ENCODE peak calls at places on chromosomes 13 and 19, in eight cellular contexts. One of them, this sample, is unnamed. For H3K4me1, the result is how much of the 10 kb centered on the place peaks cover.

GRCh38 chr13:112974676-112975075 is 5.7 kb downstream of the MCF2L start:
- DNase-seq in effector memory CD4-positive, alpha-beta T cell: no peak
- DNase-seq in CD8-positive, alpha-beta T cell: no peak
- DNase-seq in fibroblast of lung: no peak
- DNase-seq in heart right ventricle: no peak
- DNase-seq in thoracic aorta: no peak
- DNase-seq in testis: no peak
- DNase-seq in IMR-90: no peak
- DNase-seq in this sample: no peak

GRCh38 chr13:89925107-89925506 is 1422.4 kb upstream of the MIR17HG start:
- DNase-seq in heart right ventricle: no peak
- DNase-seq in thoracic aorta: no peak
- DNase-seq in testis: no peak
- DNase-seq in IMR-90: peak
- DNase-seq in effector memory CD4-positive, alpha-beta T cell: no peak
- DNase-seq in fibroblast of lung: peak
- DNase-seq in CD8-positive, alpha-beta T cell: no peak
- DNase-seq in this sample: no peak

GRCh38 chr13:107866007-107866665 is 349.2 kb downstream of the LIG4 start:
- DNase-seq in heart right ventricle: no peak
- DNase-seq in CD8-positive, alpha-beta T cell: no peak
- DNase-seq in IMR-90: peak
- DNase-seq in thoracic aorta: no peak
- DNase-seq in testis: peak
- DNase-seq in fibroblast of lung: no peak
- DNase-seq in effector memory CD4-positive, alpha-beta T cell: no peak
- DNase-seq in this sample: no peak

GRCh38 chr19:368624-369020 is 24.0 kb upstream of the MIER2 start:
- DNase-seq in testis: no peak
- DNase-seq in thoracic aorta: no peak
- DNase-seq in IMR-90: no peak
- DNase-seq in effector memory CD4-positive, alpha-beta T cell: no peak
- DNase-seq in CD8-positive, alpha-beta T cell: no peak
- DNase-seq in heart right ventricle: no peak
- DNase-seq in fibroblast of lung: no peak
- DNase-seq in this sample: no peak

GRCh38 chr19:45396389-45397260 is 8.2 kb downstream of the PPP1R13L start:
- DNase-seq in thoracic aorta: no peak
- DNase-seq in fibroblast of lung: no peak
- DNase-seq in testis: no peak
- DNase-seq in heart right ventricle: no peak
- DNase-seq in IMR-90: no peak
- DNase-seq in effector memory CD4-positive, alpha-beta T cell: no peak
- DNase-seq in CD8-positive, alpha-beta T cell: no peak
- DNase-seq in this sample: no peak

GRCh38 chr13:34277971-34278370 is 460.0 kb downstream of the RFC3 start:
- DNase-seq in fibroblast of lung: no peak
- DNase-seq in IMR-90: no peak
- DNase-seq in CD8-positive, alpha-beta T cell: no peak
- DNase-seq in thoracic aorta: no peak
- DNase-seq in heart right ventricle: no peak
- DNase-seq in testis: no peak
- DNase-seq in effector memory CD4-positive, alpha-beta T cell: no peak
- DNase-seq in this sample: no peak

GRCh38 chr19:50371914-50372475 is 4.3 kb upstream of the NR1H2 start:
- DNase-seq in IMR-90: no peak
- DNase-seq in fibroblast of lung: no peak
- DNase-seq in effector memory CD4-positive, alpha-beta T cell: no peak
- DNase-seq in testis: no peak
- DNase-seq in CD8-positive, alpha-beta T cell: no peak
- DNase-seq in thoracic aorta: no peak
- DNase-seq in heart right ventricle: no peak
- DNase-seq in this sample: no peak

GRCh38 chr19:3625996-3626472 is 556 bp downstream of the CACTIN start:
- DNase-seq in thoracic aorta: no peak
- DNase-seq in fibroblast of lung: no peak
- DNase-seq in CD8-positive, alpha-beta T cell: no peak
- DNase-seq in effector memory CD4-positive, alpha-beta T cell: no peak
- DNase-seq in IMR-90: no peak
- DNase-seq in testis: no peak
- DNase-seq in heart right ventricle: no peak
- DNase-seq in this sample: no peak

GRCh38 chr13:80141114-80141849 is 199.6 kb downstream of the SPRY2 start:
- DNase-seq in testis: peak
- DNase-seq in IMR-90: peak
- DNase-seq in CD8-positive, alpha-beta T cell: no peak
- DNase-seq in thoracic aorta: peak
- DNase-seq in heart right ventricle: peak
- DNase-seq in effector memory CD4-positive, alpha-beta T cell: no peak
- DNase-seq in fibroblast of lung: peak
- DNase-seq in this sample: no peak

GRCh38 chr19:49154279-49154678 is 917 bp downstream of the HRC start:
- DNase-seq in heart right ventricle: no peak
- DNase-seq in fibroblast of lung: no peak
- DNase-seq in CD8-positive, alpha-beta T cell: no peak
- DNase-seq in IMR-90: no peak
- DNase-seq in thoracic aorta: no peak
- DNase-seq in effector memory CD4-positive, alpha-beta T cell: no peak
- DNase-seq in testis: no peak
- DNase-seq in this sample: no peak

GRCh38 chr19:41870401-41870873 is 6.6 kb upstream of the CD79A start:
- DNase-seq in thoracic aorta: no peak
- DNase-seq in heart right ventricle: no peak
- DNase-seq in CD8-positive, alpha-beta T cell: no peak
- DNase-seq in testis: no peak
- DNase-seq in fibroblast of lung: peak
- DNase-seq in IMR-90: peak
- DNase-seq in effector memory CD4-positive, alpha-beta T cell: no peak
- DNase-seq in this sample: no peak

DNA sequence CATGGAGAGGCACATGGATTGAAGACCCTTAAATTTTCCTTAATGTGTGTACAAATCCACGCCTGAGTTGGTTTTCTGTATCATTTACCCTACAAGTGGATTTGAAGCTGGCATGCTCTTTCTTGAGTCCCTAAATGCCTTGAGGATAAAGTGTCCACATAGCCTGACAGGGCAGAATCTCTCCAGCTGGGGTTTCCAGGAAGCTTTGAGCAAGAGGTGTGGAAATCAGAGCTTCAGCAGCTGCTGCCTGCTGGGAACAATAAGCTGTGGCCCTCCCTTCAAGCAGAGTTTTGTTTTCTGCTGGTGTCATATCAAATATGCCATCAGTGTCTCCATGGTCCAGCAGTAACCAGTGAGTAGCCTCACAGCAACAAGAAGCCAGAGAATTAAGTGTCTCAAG is 120.3 kb upstream of the SERTM1 start:
- DNase-seq in IMR-90: no peak
- DNase-seq in fibroblast of lung: no peak
- DNase-seq in effector memory CD4-positive, alpha-beta T cell: no peak
- DNase-seq in CD8-positive, alpha-beta T cell: no peak
- DNase-seq in thoracic aorta: no peak
- DNase-seq in testis: no peak
- DNase-seq in heart right ventricle: no peak
- DNase-seq in this sample: no peak
- H3K27ac ChIP-seq in IMR-90: no peak
- H3K27ac ChIP-seq in fibroblast of lung: no peak
- H3K27ac ChIP-seq in effector memory CD4-positive, alpha-beta T cell: no peak
- H3K27ac ChIP-seq in CD8-positive, alpha-beta T cell: no peak
- H3K27ac ChIP-seq in thoracic aorta: no peak
- H3K27ac ChIP-seq in testis: no peak
- H3K27ac ChIP-seq in heart right ventricle: no peak
- H3K27ac ChIP-seq in this sample: no peak

DNA sequence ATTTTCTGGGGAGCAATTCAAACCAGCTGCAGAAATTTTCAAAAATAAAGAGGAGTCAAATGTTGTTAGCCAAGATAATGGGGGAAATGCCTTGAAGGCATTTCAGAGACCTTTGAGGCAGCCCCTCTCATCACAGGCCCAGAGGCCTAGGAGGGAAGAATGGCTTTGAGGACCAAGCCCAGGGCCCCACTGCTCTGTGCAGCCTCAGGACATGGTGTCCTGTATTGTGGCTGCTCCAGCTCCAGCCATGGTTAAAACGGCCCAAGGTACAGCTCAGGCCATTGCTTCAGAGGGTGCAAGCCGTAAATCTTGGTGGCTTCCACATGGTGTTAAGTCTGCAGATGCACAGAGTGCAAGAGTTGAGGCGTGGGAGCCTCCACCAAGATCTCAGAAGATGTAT is 32.1 kb downstream of the NEK5 start:
- DNase-seq in heart right ventricle: no peak
- DNase-seq in IMR-90: no peak
- DNase-seq in thoracic aorta: no peak
- DNase-seq in effector memory CD4-positive, alpha-beta T cell: no peak
- DNase-seq in testis: no peak
- DNase-seq in CD8-positive, alpha-beta T cell: no peak
- DNase-seq in fibroblast of lung: no peak
- DNase-seq in this sample: no peak
- H3K4me1 ChIP-seq in heart right ventricle: under half
- H3K4me1 ChIP-seq in IMR-90: under half
- H3K4me1 ChIP-seq in thoracic aorta: under half
- H3K4me1 ChIP-seq in effector memory CD4-positive, alpha-beta T cell: under half
- H3K4me1 ChIP-seq in testis: under half
- H3K4me1 ChIP-seq in CD8-positive, alpha-beta T cell: under half
- H3K4me1 ChIP-seq in fibroblast of lung: under half
- H3K4me1 ChIP-seq in this sample: under half

GRCh38 chr13:20422362-20422761 is 103.3 kb downstream of the CRYL1 start:
- DNase-seq in effector memory CD4-positive, alpha-beta T cell: no peak
- DNase-seq in heart right ventricle: no peak
- DNase-seq in testis: no peak
- DNase-seq in fibroblast of lung: no peak
- DNase-seq in thoracic aorta: no peak
- DNase-seq in CD8-positive, alpha-beta T cell: peak
- DNase-seq in IMR-90: no peak
- DNase-seq in this sample: no peak

GRCh38 chr13:20425819-20426219 is 99.8 kb downstream of the CRYL1 start:
- DNase-seq in effector memory CD4-positive, alpha-beta T cell: no peak
- DNase-seq in fibroblast of lung: no peak
- DNase-seq in IMR-90: no peak
- DNase-seq in heart right ventricle: no peak
- DNase-seq in thoracic aorta: no peak
- DNase-seq in testis: no peak
- DNase-seq in CD8-positive, alpha-beta T cell: no peak
- DNase-seq in this sample: no peak

GRCh38 chr13:20426766-20427448 is 98.8 kb downstream of the CRYL1 start:
- DNase-seq in effector memory CD4-positive, alpha-beta T cell: no peak
- DNase-seq in testis: no peak
- DNase-seq in IMR-90: peak
- DNase-seq in CD8-positive, alpha-beta T cell: no peak
- DNase-seq in heart right ventricle: no peak
- DNase-seq in fibroblast of lung: peak
- DNase-seq in thoracic aorta: no peak
- DNase-seq in this sample: no peak

GRCh38 chr13:20424959-20425358 is 100.7 kb downstream of the CRYL1 start:
- DNase-seq in effector memory CD4-positive, alpha-beta T cell: no peak
- DNase-seq in fibroblast of lung: peak
- DNase-seq in thoracic aorta: no peak
- DNase-seq in heart right ventricle: no peak
- DNase-seq in CD8-positive, alpha-beta T cell: no peak
- DNase-seq in testis: no peak
- DNase-seq in IMR-90: no peak
- DNase-seq in this sample: no peak

GRCh38 chr13:20424559-20424852 is 101.2 kb downstream of the CRYL1 start:
- DNase-seq in heart right ventricle: no peak
- DNase-seq in fibroblast of lung: no peak
- DNase-seq in IMR-90: no peak
- DNase-seq in effector memory CD4-positive, alpha-beta T cell: no peak
- DNase-seq in thoracic aorta: no peak
- DNase-seq in testis: no peak
- DNase-seq in CD8-positive, alpha-beta T cell: no peak
- DNase-seq in this sample: no peak
- H3K27ac ChIP-seq in heart right ventricle: peak
- H3K27ac ChIP-seq in fibroblast of lung: no peak
- H3K27ac ChIP-seq in IMR-90: no peak
- H3K27ac ChIP-seq in effector memory CD4-positive, alpha-beta T cell: no peak
- H3K27ac ChIP-seq in thoracic aorta: no peak
- H3K27ac ChIP-seq in testis: peak
- H3K27ac ChIP-seq in CD8-positive, alpha-beta T cell: no peak
- H3K27ac ChIP-seq in this sample: no peak

GRCh38 chr19:13162749-13163608 is 12.8 kb downstream of the IER2 start:
- DNase-seq in heart right ventricle: peak
- DNase-seq in testis: peak
- DNase-seq in effector memory CD4-positive, alpha-beta T cell: peak
- DNase-seq in CD8-positive, alpha-beta T cell: peak
- DNase-seq in IMR-90: peak
- DNase-seq in fibroblast of lung: peak
- DNase-seq in thoracic aorta: peak
- DNase-seq in this sample: peak

GRCh38 chr19:13163609-13164364 is 13.6 kb downstream of the IER2 start:
- DNase-seq in heart right ventricle: peak
- DNase-seq in thoracic aorta: no peak
- DNase-seq in testis: peak
- DNase-seq in fibroblast of lung: peak
- DNase-seq in effector memory CD4-positive, alpha-beta T cell: no peak
- DNase-seq in CD8-positive, alpha-beta T cell: peak
- DNase-seq in IMR-90: peak
- DNase-seq in this sample: peak

GRCh38 chr19:13169769-13170168 is 19.6 kb downstream of the IER2 start:
- DNase-seq in IMR-90: peak
- DNase-seq in CD8-positive, alpha-beta T cell: no peak
- DNase-seq in fibroblast of lung: peak
- DNase-seq in effector memory CD4-positive, alpha-beta T cell: no peak
- DNase-seq in heart right ventricle: no peak
- DNase-seq in testis: no peak
- DNase-seq in thoracic aorta: no peak
- DNase-seq in this sample: no peak

GRCh38 chr19:13164370-13165090 is 14.3 kb downstream of the IER2 start:
- DNase-seq in testis: no peak
- DNase-seq in effector memory CD4-positive, alpha-beta T cell: peak
- DNase-seq in thoracic aorta: no peak
- DNase-seq in heart right ventricle: peak
- DNase-seq in IMR-90: peak
- DNase-seq in fibroblast of lung: peak
- DNase-seq in CD8-positive, alpha-beta T cell: peak
- DNase-seq in this sample: no peak

DNA sequence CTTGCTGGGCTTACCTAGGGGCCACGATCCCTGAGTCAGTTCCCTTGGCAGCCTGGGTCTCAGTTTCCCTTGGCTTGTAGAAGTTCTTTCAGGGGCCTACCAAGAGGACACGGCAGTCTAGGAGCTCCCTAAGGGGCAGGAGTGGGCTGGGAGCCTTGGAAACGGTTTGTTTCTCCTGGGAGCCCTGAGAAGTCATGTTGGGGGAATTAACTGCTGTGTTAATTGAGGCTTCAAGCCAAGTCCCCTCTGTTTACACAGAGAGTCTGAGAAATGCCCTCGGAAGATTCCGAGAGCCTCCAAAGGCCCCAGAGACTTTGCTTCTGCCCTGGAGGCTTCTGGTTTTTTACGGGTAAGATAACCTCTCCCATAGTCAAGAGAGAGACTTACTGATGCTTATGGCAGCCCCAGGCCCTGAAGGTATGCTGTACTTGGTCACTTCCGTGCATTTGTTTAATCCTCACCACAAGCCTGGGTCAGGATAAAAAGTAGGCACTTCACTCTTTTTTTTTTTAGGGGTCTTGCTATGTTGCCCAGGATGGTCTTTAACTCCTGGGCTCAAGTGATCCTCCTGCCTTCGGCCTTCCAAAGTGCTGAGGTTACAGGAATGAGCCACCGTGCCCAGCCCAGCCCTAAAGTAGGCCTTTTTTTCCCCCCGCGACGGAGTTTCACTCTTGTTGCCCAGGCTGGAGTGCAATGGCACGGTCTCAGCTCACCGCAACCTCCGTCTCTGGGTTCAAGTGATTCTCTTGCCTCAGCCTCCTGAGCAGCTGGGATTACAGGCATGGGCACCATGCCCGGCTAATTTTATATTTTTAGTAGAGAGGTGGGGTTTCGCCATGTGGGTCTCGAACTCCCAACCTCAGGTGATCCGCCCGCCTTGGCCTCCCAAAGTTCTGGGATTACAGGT is 15.1 kb downstream of the IER2 start:
- DNase-seq in testis: no peak
- DNase-seq in fibroblast of lung: peak
- DNase-seq in effector memory CD4-positive, alpha-beta T cell: no peak
- DNase-seq in thoracic aorta: no peak
- DNase-seq in IMR-90: no peak
- DNase-seq in CD8-positive, alpha-beta T cell: no peak
- DNase-seq in heart right ventricle: no peak
- DNase-seq in this sample: no peak
- H3K4me1 ChIP-seq in testis: under half
- H3K4me1 ChIP-seq in fibroblast of lung: under half
- H3K4me1 ChIP-seq in effector memory CD4-positive, alpha-beta T cell: half or more
- H3K4me1 ChIP-seq in thoracic aorta: under half
- H3K4me1 ChIP-seq in IMR-90: under half
- H3K4me1 ChIP-seq in CD8-positive, alpha-beta T cell: half or more
- H3K4me1 ChIP-seq in heart right ventricle: half or more
- H3K4me1 ChIP-seq in this sample: under half